ENCODE peak calls at places on chromosomes 16 and 17, in eight cellular contexts. One of them, this sample, is unnamed.
A peak's percentile ranks its signal among the peaks of the same experiment; 100 is the strongest.

GRCh38 chr16:6125483-6126259 is 1028.1 kb upstream of the EEF2KMT start:
- DNase-seq in cardiac fibroblast: no peak
- DNase-seq in BE2C: no peak
- DNase-seq in heart left ventricle: no peak
- DNase-seq in progenitor cell of endocrine pancreas: no peak
- DNase-seq in BJ: peak; percentile 35
- DNase-seq in cardiac muscle cell: no peak
- DNase-seq in ascending aorta: no peak
- DNase-seq in this sample: no peak

GRCh38 chr16:1310832-1311200 is 1.4 kb downstream of the UBE2I start:
- DNase-seq in cardiac fibroblast: peak; percentile 31
- DNase-seq in BE2C: no peak
- DNase-seq in heart left ventricle: no peak
- DNase-seq in progenitor cell of endocrine pancreas: no peak
- DNase-seq in BJ: no peak
- DNase-seq in cardiac muscle cell: no peak
- DNase-seq in ascending aorta: no peak
- DNase-seq in this sample: no peak

GRCh38 chr16:87140211-87141200 is 176.7 kb downstream of the C16orf95 start:
- DNase-seq in cardiac fibroblast: no peak
- DNase-seq in BE2C: no peak
- DNase-seq in heart left ventricle: no peak
- DNase-seq in progenitor cell of endocrine pancreas: no peak
- DNase-seq in BJ: no peak
- DNase-seq in cardiac muscle cell: no peak
- DNase-seq in ascending aorta: peak; percentile 24
- DNase-seq in this sample: no peak

GRCh38 chr17:72336026-72336803 is 215.4 kb downstream of the SOX9 start:
- DNase-seq in cardiac fibroblast: no peak
- DNase-seq in BE2C: no peak
- DNase-seq in heart left ventricle: no peak
- DNase-seq in progenitor cell of endocrine pancreas: no peak
- DNase-seq in BJ: no peak
- DNase-seq in cardiac muscle cell: no peak
- DNase-seq in ascending aorta: no peak
- DNase-seq in this sample: peak; percentile 66

GRCh38 chr17:16953347-16953746 is 18.6 kb downstream of the TNFRSF13B start:
- DNase-seq in cardiac fibroblast: no peak
- DNase-seq in BE2C: no peak
- DNase-seq in heart left ventricle: no peak
- DNase-seq in progenitor cell of endocrine pancreas: no peak
- DNase-seq in BJ: no peak
- DNase-seq in cardiac muscle cell: no peak
- DNase-seq in ascending aorta: no peak
- DNase-seq in this sample: no peak

GRCh38 chr17:66526827-66527226 is 224.4 kb downstream of the PRKCA start:
- DNase-seq in cardiac fibroblast: no peak
- DNase-seq in BE2C: no peak
- DNase-seq in heart left ventricle: no peak
- DNase-seq in progenitor cell of endocrine pancreas: no peak
- DNase-seq in BJ: no peak
- DNase-seq in cardiac muscle cell: no peak
- DNase-seq in ascending aorta: no peak
- DNase-seq in this sample: no peak

GRCh38 chr17:41919840-41920579 is 1.3 kb upstream of the ACLY start:
- DNase-seq in cardiac fibroblast: peak; percentile 47
- DNase-seq in BE2C: no peak
- DNase-seq in heart left ventricle: no peak
- DNase-seq in progenitor cell of endocrine pancreas: no peak
- DNase-seq in BJ: no peak
- DNase-seq in cardiac muscle cell: no peak
- DNase-seq in ascending aorta: no peak
- DNase-seq in this sample: peak; percentile 62

GRCh38 chr16:56409195-56409594 is 16.1 kb downstream of the AMFR start:
- DNase-seq in cardiac fibroblast: peak; percentile 74
- DNase-seq in BE2C: no peak
- DNase-seq in heart left ventricle: no peak
- DNase-seq in progenitor cell of endocrine pancreas: no peak
- DNase-seq in BJ: no peak
- DNase-seq in cardiac muscle cell: no peak
- DNase-seq in ascending aorta: no peak
- DNase-seq in this sample: no peak

GRCh38 chr17:61416540-61417363 is 17.1 kb downstream of the TBX2 start:
- DNase-seq in cardiac fibroblast: peak; percentile 89
- DNase-seq in BE2C: peak; percentile 94
- DNase-seq in heart left ventricle: peak; percentile 93
- DNase-seq in progenitor cell of endocrine pancreas: peak; percentile 91
- DNase-seq in BJ: peak; percentile 46
- DNase-seq in cardiac muscle cell: peak; percentile 97
- DNase-seq in ascending aorta: peak; percentile 93
- DNase-seq in this sample: peak; percentile 98

GRCh38 chr16:88807626-88808453 is 3.9 kb downstream of the APRT start:
- DNase-seq in cardiac fibroblast: no peak
- DNase-seq in BE2C: no peak
- DNase-seq in heart left ventricle: no peak
- DNase-seq in progenitor cell of endocrine pancreas: no peak
- DNase-seq in BJ: no peak
- DNase-seq in cardiac muscle cell: no peak
- DNase-seq in ascending aorta: no peak
- DNase-seq in this sample: no peak

GRCh38 chr17:46783031-46783593 is 35.4 kb downstream of the WNT3 start:
- DNase-seq in cardiac fibroblast: no peak
- DNase-seq in BE2C: no peak
- DNase-seq in heart left ventricle: no peak
- DNase-seq in progenitor cell of endocrine pancreas: no peak
- DNase-seq in BJ: no peak
- DNase-seq in cardiac muscle cell: no peak
- DNase-seq in ascending aorta: no peak
- DNase-seq in this sample: no peak

GRCh38 chr17:37802712-37803416 is 58.0 kb upstream of the HNF1B start:
- DNase-seq in cardiac fibroblast: peak; percentile 72
- DNase-seq in BE2C: peak; percentile 29
- DNase-seq in heart left ventricle: peak; percentile 48
- DNase-seq in progenitor cell of endocrine pancreas: no peak
- DNase-seq in BJ: peak; percentile 39
- DNase-seq in cardiac muscle cell: no peak
- DNase-seq in ascending aorta: no peak
- DNase-seq in this sample: no peak

GRCh38 chr17:73103661-73104335 is 11.3 kb upstream of the SLC39A11 start:
- DNase-seq in cardiac fibroblast: peak; percentile 7
- DNase-seq in BE2C: no peak
- DNase-seq in heart left ventricle: no peak
- DNase-seq in progenitor cell of endocrine pancreas: no peak
- DNase-seq in BJ: no peak
- DNase-seq in cardiac muscle cell: no peak
- DNase-seq in ascending aorta: no peak
- DNase-seq in this sample: no peak

GRCh38 chr16:72247821-72248253 is 75.9 kb upstream of the PMFBP1 start:
- DNase-seq in cardiac fibroblast: peak; percentile 64
- DNase-seq in BE2C: no peak
- DNase-seq in heart left ventricle: no peak
- DNase-seq in progenitor cell of endocrine pancreas: no peak
- DNase-seq in BJ: peak; percentile 22
- DNase-seq in cardiac muscle cell: no peak
- DNase-seq in ascending aorta: no peak
- DNase-seq in this sample: no peak

GRCh38 chr17:50468120-50469004 is at the start of gene CHAD:
- DNase-seq in cardiac fibroblast: no peak
- DNase-seq in BE2C: no peak
- DNase-seq in heart left ventricle: no peak
- DNase-seq in progenitor cell of endocrine pancreas: no peak
- DNase-seq in BJ: no peak
- DNase-seq in cardiac muscle cell: no peak
- DNase-seq in ascending aorta: no peak
- DNase-seq in this sample: peak; percentile 61

GRCh38 chr16:78684040-78684611 is 584.7 kb downstream of the WWOX start:
- DNase-seq in cardiac fibroblast: peak; percentile 89
- DNase-seq in BE2C: no peak
- DNase-seq in heart left ventricle: peak; percentile 73
- DNase-seq in progenitor cell of endocrine pancreas: no peak
- DNase-seq in BJ: peak; percentile 77
- DNase-seq in cardiac muscle cell: no peak
- DNase-seq in ascending aorta: peak; percentile 89
- DNase-seq in this sample: no peak

GRCh38 chr17:72853438-72854415 is 238.8 kb downstream of the SLC39A11 start:
- DNase-seq in cardiac fibroblast: no peak
- DNase-seq in BE2C: no peak
- DNase-seq in heart left ventricle: no peak
- DNase-seq in progenitor cell of endocrine pancreas: no peak
- DNase-seq in BJ: no peak
- DNase-seq in cardiac muscle cell: no peak
- DNase-seq in ascending aorta: no peak
- DNase-seq in this sample: no peak

GRCh38 chr16:69718365-69718764 is 8.0 kb downstream of the NQO1 start:
- DNase-seq in cardiac fibroblast: no peak
- DNase-seq in BE2C: no peak
- DNase-seq in heart left ventricle: no peak
- DNase-seq in progenitor cell of endocrine pancreas: no peak
- DNase-seq in BJ: no peak
- DNase-seq in cardiac muscle cell: no peak
- DNase-seq in ascending aorta: no peak
- DNase-seq in this sample: no peak

GRCh38 chr17:41535764-41536481 is 7.8 kb upstream of the KRT19 start:
- DNase-seq in cardiac fibroblast: no peak
- DNase-seq in BE2C: no peak
- DNase-seq in heart left ventricle: no peak
- DNase-seq in progenitor cell of endocrine pancreas: no peak
- DNase-seq in BJ: no peak
- DNase-seq in cardiac muscle cell: no peak
- DNase-seq in ascending aorta: no peak
- DNase-seq in this sample: no peak

GRCh38 chr16:84879569-84880487 is 60.0 kb downstream of the CRISPLD2 start:
- DNase-seq in cardiac fibroblast: no peak
- DNase-seq in BE2C: no peak
- DNase-seq in heart left ventricle: no peak
- DNase-seq in progenitor cell of endocrine pancreas: no peak
- DNase-seq in BJ: no peak
- DNase-seq in cardiac muscle cell: no peak
- DNase-seq in ascending aorta: no peak
- DNase-seq in this sample: no peak

GRCh38 chr17:30958187-30958586 is 12.7 kb upstream of the RNF135 start:
- DNase-seq in cardiac fibroblast: peak; percentile 19
- DNase-seq in BE2C: no peak
- DNase-seq in heart left ventricle: no peak
- DNase-seq in progenitor cell of endocrine pancreas: no peak
- DNase-seq in BJ: no peak
- DNase-seq in cardiac muscle cell: no peak
- DNase-seq in ascending aorta: peak; percentile 59
- DNase-seq in this sample: no peak

GRCh38 chr17:43878260-43879082 is 28.9 kb downstream of the MPP2 start:
- DNase-seq in cardiac fibroblast: peak; percentile 89
- DNase-seq in BE2C: peak; percentile 79
- DNase-seq in heart left ventricle: peak; percentile 69
- DNase-seq in progenitor cell of endocrine pancreas: peak; percentile 82
- DNase-seq in BJ: peak; percentile 37
- DNase-seq in cardiac muscle cell: peak; percentile 81
- DNase-seq in ascending aorta: peak; percentile 79
- DNase-seq in this sample: peak; percentile 94

GRCh38 chr17:29155966-29156338 is 24.2 kb downstream of the MYO18A start:
- DNase-seq in cardiac fibroblast: no peak
- DNase-seq in BE2C: no peak
- DNase-seq in heart left ventricle: no peak
- DNase-seq in progenitor cell of endocrine pancreas: no peak
- DNase-seq in BJ: no peak
- DNase-seq in cardiac muscle cell: peak; percentile 51
- DNase-seq in ascending aorta: no peak
- DNase-seq in this sample: peak; percentile 89

GRCh38 chr17:8658800-8659199 is 28.3 kb upstream of the MYH10 start:
- DNase-seq in cardiac fibroblast: no peak
- DNase-seq in BE2C: no peak
- DNase-seq in heart left ventricle: no peak
- DNase-seq in progenitor cell of endocrine pancreas: no peak
- DNase-seq in BJ: no peak
- DNase-seq in cardiac muscle cell: no peak
- DNase-seq in ascending aorta: peak; percentile 3
- DNase-seq in this sample: no peak

GRCh38 chr17:34852614-34853013 is 108.6 kb downstream of the CCT6B start:
- DNase-seq in cardiac fibroblast: no peak
- DNase-seq in BE2C: no peak
- DNase-seq in heart left ventricle: no peak
- DNase-seq in progenitor cell of endocrine pancreas: no peak
- DNase-seq in BJ: no peak
- DNase-seq in cardiac muscle cell: no peak
- DNase-seq in ascending aorta: no peak
- DNase-seq in this sample: no peak

GRCh38 chr16:67928561-67929364 is 2.9 kb downstream of the CTRL start:
- DNase-seq in cardiac fibroblast: peak; percentile 65
- DNase-seq in BE2C: peak; percentile 83
- DNase-seq in heart left ventricle: peak; percentile 73
- DNase-seq in progenitor cell of endocrine pancreas: peak; percentile 62
- DNase-seq in BJ: no peak
- DNase-seq in cardiac muscle cell: peak; percentile 70
- DNase-seq in ascending aorta: peak; percentile 82
- DNase-seq in this sample: peak; percentile 83
- TF ChIP-seq CTCF in cardiac fibroblast: peak; percentile 97
- TF ChIP-seq CTCF in BE2C: peak; percentile 96
- TF ChIP-seq CTCF in heart left ventricle: peak; percentile 83
- TF ChIP-seq CTCF in progenitor cell of endocrine pancreas: peak; percentile 79
- TF ChIP-seq CTCF in BJ: peak; percentile 93
- TF ChIP-seq CTCF in cardiac muscle cell: peak; percentile 91
- TF ChIP-seq CTCF in ascending aorta: peak; percentile 68
- TF ChIP-seq CTCF in this sample: peak; percentile 90

DNA sequence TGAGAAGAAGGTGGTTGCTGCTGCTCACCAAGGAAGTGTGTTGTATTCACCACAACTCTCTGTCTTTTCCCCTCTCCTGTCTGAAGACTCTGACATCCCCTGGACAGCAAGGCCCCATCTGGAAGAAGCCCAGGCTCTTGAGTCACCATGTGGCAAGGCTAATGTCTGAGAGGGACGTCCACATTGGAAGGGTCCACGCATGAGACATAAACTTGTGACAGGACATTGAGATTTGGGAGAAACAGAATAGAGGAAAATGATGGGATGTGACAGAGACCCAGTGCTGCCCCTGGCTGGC is 176.5 kb downstream of the IRF8 start:
- DNase-seq in cardiac fibroblast: no peak
- DNase-seq in BE2C: no peak
- DNase-seq in heart left ventricle: no peak
- DNase-seq in progenitor cell of endocrine pancreas: no peak
- DNase-seq in BJ: no peak
- DNase-seq in cardiac muscle cell: no peak
- DNase-seq in ascending aorta: no peak
- DNase-seq in this sample: peak; percentile 10
- TF ChIP-seq CTCF in cardiac fibroblast: no peak
- TF ChIP-seq CTCF in BE2C: no peak
- TF ChIP-seq CTCF in heart left ventricle: no peak
- TF ChIP-seq CTCF in progenitor cell of endocrine pancreas: no peak
- TF ChIP-seq CTCF in BJ: no peak
- TF ChIP-seq CTCF in cardiac muscle cell: no peak
- TF ChIP-seq CTCF in ascending aorta: no peak
- TF ChIP-seq CTCF in this sample: no peak

GRCh38 chr16:75801307-75801706 is 75.0 kb upstream of the CPHXL start:
- DNase-seq in cardiac fibroblast: no peak
- DNase-seq in BE2C: no peak
- DNase-seq in heart left ventricle: no peak
- DNase-seq in progenitor cell of endocrine pancreas: no peak
- DNase-seq in BJ: no peak
- DNase-seq in cardiac muscle cell: no peak
- DNase-seq in ascending aorta: no peak
- DNase-seq in this sample: no peak
- TF ChIP-seq CTCF in cardiac fibroblast: no peak
- TF ChIP-seq CTCF in BE2C: no peak
- TF ChIP-seq CTCF in heart left ventricle: no peak
- TF ChIP-seq CTCF in progenitor cell of endocrine pancreas: peak; percentile 43
- TF ChIP-seq CTCF in BJ: no peak
- TF ChIP-seq CTCF in cardiac muscle cell: no peak
- TF ChIP-seq CTCF in ascending aorta: no peak
- TF ChIP-seq CTCF in this sample: peak; percentile 54

GRCh38 chr16:58756650-58757332 is 22.7 kb upstream of the GOT2 start:
- DNase-seq in cardiac fibroblast: no peak
- DNase-seq in BE2C: no peak
- DNase-seq in heart left ventricle: no peak
- DNase-seq in progenitor cell of endocrine pancreas: no peak
- DNase-seq in BJ: no peak
- DNase-seq in cardiac muscle cell: no peak
- DNase-seq in ascending aorta: no peak
- DNase-seq in this sample: no peak
- TF ChIP-seq CTCF in cardiac fibroblast: no peak
- TF ChIP-seq CTCF in BE2C: no peak
- TF ChIP-seq CTCF in heart left ventricle: no peak
- TF ChIP-seq CTCF in progenitor cell of endocrine pancreas: no peak
- TF ChIP-seq CTCF in BJ: no peak
- TF ChIP-seq CTCF in cardiac muscle cell: no peak
- TF ChIP-seq CTCF in ascending aorta: no peak
- TF ChIP-seq CTCF in this sample: no peak

This sample was measured in H9.